ENCODE peak calls at places on chromosomes 1 and 21, in ten cellular contexts. W, O, S, X, N, I, Y, J, Q and C are unnamed samples.

GRCh38 chr1:100736766-100737165 is 17.2 kb downstream of the VCAM1 start:
- DNase-seq in W (peak; percentile 77), O (no peak), S (no peak), X (no peak), N (peak; percentile 41), I (peak; percentile 18), Y (no peak), J (no peak), Q (peak; percentile 43), C (no peak)

GRCh38 chr1:192066202-192066601 is 92.1 kb upstream of the RGS18 start:
- DNase-seq in W (no peak), O (no peak), S (no peak), X (no peak), N (peak; percentile 2), I (no peak), Y (no peak), J (no peak), Q (peak; percentile 1), C (no peak)

GRCh38 chr21:43712268-43712942 is 6.5 kb upstream of the PDXK start:
- DNase-seq in W (peak; percentile 49), O (no peak), S (peak; percentile 89), X (no peak), N (peak; percentile 58), I (no peak), Y (no peak), J (peak; percentile 93), Q (no peak), C (peak; percentile 92)

GRCh38 chr1:185352067-185352466 is 35.0 kb upstream of the IVNS1ABP start:
- DNase-seq in W (peak; percentile 58), O (no peak), S (no peak), X (no peak), N (peak; percentile 56), I (no peak), Y (no peak), J (no peak), Q (peak; percentile 29), C (no peak)

GRCh38 chr1:224082146-224082545 is 31.8 kb upstream of the FBXO28 start:
- DNase-seq in W (no peak), O (no peak), S (no peak), X (no peak), N (peak; percentile 42), I (no peak), Y (no peak), J (peak; percentile 65), Q (peak; percentile 22), C (no peak)

GRCh38 chr1:177228721-177229088 is 57.9 kb downstream of the BRINP2 start:
- DNase-seq in W (no peak), O (no peak), S (no peak), X (no peak), N (peak; percentile 32), I (no peak), Y (no peak), J (peak; percentile 74), Q (no peak), C (peak; percentile 38)

GRCh38 chr1:247638781-247639180 is 33.4 kb downstream of the OR2G3 start:
- DNase-seq in W (no peak), O (no peak), S (peak; percentile 80), X (no peak), N (no peak), I (no peak), Y (no peak), J (no peak), Q (no peak), C (no peak)

GRCh38 chr1:23524716-23525401 is 6.2 kb downstream of the E2F2 start:
- DNase-seq in W (no peak), O (no peak), S (peak; percentile 92), X (no peak), N (no peak), I (no peak), Y (peak; percentile 26), J (no peak), Q (no peak), C (no peak)

GRCh38 chr21:26834181-26834945 is 10.8 kb downstream of the ADAMTS1 start:
- DNase-seq in W (peak; percentile 50), O (no peak), S (no peak), X (no peak), N (peak; percentile 58), I (no peak), Y (no peak), J (no peak), Q (peak; percentile 53), C (no peak)

GRCh38 chr1:81327103-81327728 is 473.5 kb upstream of the ADGRL2 start:
- DNase-seq in W (no peak), O (no peak), S (no peak), X (no peak), N (no peak), I (no peak), Y (no peak), J (no peak), Q (no peak), C (no peak)

GRCh38 chr1:147077523-147077922 is 94.7 kb downstream of the PRKAB2 start:
- DNase-seq in W (no peak), O (no peak), S (no peak), X (no peak), N (no peak), I (no peak), Y (no peak), J (no peak), Q (no peak), C (no peak)

GRCh38 chr1:207703712-207704111 is 48.1 kb upstream of the CD46 start:
- DNase-seq in W (no peak), O (no peak), S (no peak), X (no peak), N (no peak), I (no peak), Y (no peak), J (no peak), Q (no peak), C (no peak)

GRCh38 chr1:165871311-165872067 is 44.1 kb downstream of the UCK2 start:
- DNase-seq in W (peak; percentile 70), O (no peak), S (peak; percentile 79), X (peak; percentile 53), N (peak; percentile 74), I (no peak), Y (peak; percentile 16), J (no peak), Q (peak; percentile 65), C (peak; percentile 66)

GRCh38 chr1:114588196-114588689 is 6.8 kb upstream of the BCAS2 start:
- DNase-seq in W (no peak), O (no peak), S (no peak), X (no peak), N (no peak), I (no peak), Y (no peak), J (no peak), Q (no peak), C (no peak)

GRCh38 chr1:197619008-197619640 is 156.2 kb downstream of the DENND1B start:
- DNase-seq in W (peak; percentile 50), O (no peak), S (no peak), X (no peak), N (peak; percentile 52), I (no peak), Y (peak; percentile 13), J (no peak), Q (peak; percentile 42), C (no peak)

GRCh38 chr1:228101614-228101993 is 1.5 kb downstream of the C1orf35 start:
- DNase-seq in W (no peak), O (peak; percentile 63), S (no peak), X (no peak), N (no peak), I (no peak), Y (no peak), J (no peak), Q (no peak), C (no peak)
- H3K4me3 ChIP-seq in W (peak overlapping the region; percentile 99), O (peak overlapping the region; percentile 66), S (peak overlapping the region; percentile 77), X (no peak overlapping the region), N (peak overlapping the region; percentile 93), I (peak overlapping the region; percentile 84), Y (peak overlapping the region; percentile 70), J (peak overlapping the region; percentile 95), Q (peak overlapping the region; percentile 92), C (peak overlapping the region; percentile 89)

DNA sequence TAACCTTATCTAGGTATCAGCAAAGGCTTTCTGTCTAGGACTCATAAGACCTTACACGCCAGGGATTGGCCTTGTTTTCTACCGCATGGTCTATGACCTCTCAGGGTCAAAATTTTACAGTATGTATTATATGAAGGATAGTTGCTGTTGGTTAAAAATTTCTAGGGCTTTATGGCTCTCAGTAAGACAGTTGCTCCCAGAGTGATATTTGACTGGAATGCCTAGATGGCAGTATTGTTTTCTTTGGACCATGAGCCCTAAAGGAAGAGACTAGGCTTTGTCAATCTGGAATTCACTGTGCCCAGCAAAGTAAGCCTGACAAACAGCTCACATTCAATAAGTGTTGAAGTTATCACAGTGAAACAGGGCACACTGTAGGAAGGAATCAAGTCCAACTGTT is 37.6 kb downstream of the C1orf87 start:
- DNase-seq in W (peak; percentile 2), O (no peak), S (no peak), X (no peak), N (no peak), I (no peak), Y (no peak), J (no peak), Q (peak; percentile 3), C (no peak)
- TF ChIP-seq CTCF in W (no peak), O (no peak), S (no peak), X (no peak), N (no peak), I (no peak), Y (no peak), J (no peak), Q (no peak), C (peak; percentile 20)

DNA sequence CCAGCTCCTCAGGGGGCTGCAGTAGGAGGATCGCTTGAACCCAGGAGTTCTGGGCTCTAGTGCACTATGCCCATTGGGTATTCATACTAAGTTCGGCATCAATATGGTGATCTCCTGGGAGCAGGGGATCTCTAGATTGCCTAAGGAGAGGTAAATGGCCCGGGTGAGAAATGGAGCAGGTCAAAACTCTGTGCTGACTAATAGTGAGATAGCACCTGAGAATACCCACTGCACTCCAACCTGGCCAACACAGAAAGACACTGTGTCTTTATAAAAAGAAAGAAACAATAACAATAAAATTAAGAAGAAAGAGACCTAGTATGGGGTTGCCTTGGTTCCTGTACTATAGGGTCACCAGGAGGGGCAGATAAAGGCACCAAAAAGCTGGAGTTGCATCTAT is 13.7 kb upstream of the DUSP12 start:
- DNase-seq in W (no peak), O (no peak), S (no peak), X (no peak), N (no peak), I (no peak), Y (no peak), J (no peak), Q (no peak), C (no peak)
- H3K4me3 ChIP-seq in W (no peak overlapping the region), O (no peak overlapping the region), S (no peak overlapping the region), X (no peak overlapping the region), N (no peak overlapping the region), I (no peak overlapping the region), Y (no peak overlapping the region), J (no peak overlapping the region), Q (no peak overlapping the region), C (no peak overlapping the region)

DNA sequence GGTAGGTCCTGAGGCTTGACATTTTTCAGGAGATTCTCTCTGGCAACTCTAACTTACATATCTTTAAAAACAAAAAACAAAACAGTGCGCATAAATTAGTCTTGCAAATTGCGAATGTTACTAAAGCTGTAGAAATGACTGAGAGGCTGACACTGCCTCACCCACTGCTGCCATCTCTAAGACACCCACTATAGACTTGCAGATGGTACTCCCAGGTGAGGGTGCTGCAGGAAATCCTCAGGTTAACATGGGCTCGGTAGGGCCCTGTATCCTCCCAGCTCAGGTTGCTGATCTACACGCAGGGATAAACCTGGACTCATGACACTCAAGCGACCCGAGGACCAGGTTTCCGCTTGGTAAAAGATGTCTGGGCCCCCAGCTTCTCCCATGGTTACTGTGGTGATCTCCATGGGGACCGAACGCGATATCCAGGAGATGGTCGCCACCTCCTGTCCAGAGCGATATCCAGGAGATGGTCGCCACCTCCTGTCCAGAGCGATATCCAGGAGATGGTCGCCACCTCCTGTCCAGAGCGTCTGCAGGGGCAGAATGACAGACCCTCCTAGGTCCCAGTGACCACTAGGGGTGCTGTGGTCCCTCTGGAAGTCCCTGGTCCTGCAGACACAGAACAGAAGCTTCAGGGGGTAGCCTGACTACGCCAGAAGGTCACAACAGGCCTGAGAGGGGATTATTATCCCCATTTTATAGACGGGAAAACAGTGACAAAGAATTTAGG is 16.1 kb upstream of the LY9 start:
- DNase-seq in W (peak; percentile 12), O (no peak), S (peak; percentile 38), X (no peak), N (no peak), I (no peak), Y (peak; percentile 60), J (no peak), Q (peak; percentile 7), C (no peak)
- TF ChIP-seq CTCF in W (peak; percentile 29), O (peak; percentile 16), S (peak; percentile 27), X (peak; percentile 28), N (no peak), I (peak; percentile 16), Y (peak; percentile 54), J (peak; percentile 47), Q (peak; percentile 36), C (peak; percentile 44)